ENCODE peak calls at places on chromosome 14, in four cellular contexts. X is lower leg skin, E is cardiac muscle cell, R is IMR-90. K is an unnamed sample.

GRCh38 chr14:103391048-103391447 is 5.8 kb downstream of the MARK3 start:
- DNase-seq in X (peak), E (peak), R (peak), K (no peak)

GRCh38 chr14:33618361-33619095 is 332.3 kb downstream of the EGLN3 start:
- DNase-seq in E (no peak), R (no peak), X (no peak), K (no peak)

GRCh38 chr14:53683229-53683628 is 273.4 kb downstream of the BMP4 start:
- DNase-seq in R (no peak), X (no peak), E (no peak), K (no peak)

GRCh38 chr14:90571149-90571548 is 174.3 kb downstream of the CALM1 start:
- DNase-seq in X (no peak), R (no peak), E (no peak), K (no peak)

GRCh38 chr14:50099335-50099734 is 17.0 kb downstream of the VCPKMT start:
- DNase-seq in E (no peak), X (no peak), R (no peak), K (no peak)

GRCh38 chr14:81172353-81172752 is 48.4 kb downstream of the GTF2A1 start:
- DNase-seq in E (no peak), R (peak), X (no peak), K (no peak)

GRCh38 chr14:60648934-60649814 is at the start of gene SIX1:
- DNase-seq in X (peak), R (peak), E (peak), K (peak)

GRCh38 chr14:80110721-80111120 is 100.6 kb downstream of the DIO2 start:
- DNase-seq in X (no peak), E (no peak), R (no peak), K (no peak)

GRCh38 chr14:102034301-102034700 is 52.5 kb downstream of the HSP90AA1 start:
- DNase-seq in E (no peak), R (no peak), X (no peak), K (no peak)

GRCh38 chr14:41423503-41423902 is 183.2 kb upstream of the LRFN5 start:
- DNase-seq in X (no peak), E (no peak), R (no peak), K (no peak)

GRCh38 chr14:38623661-38624060 is 367.8 kb upstream of the CLEC14A start:
- DNase-seq in X (no peak), E (no peak), R (no peak), K (no peak)

GRCh38 chr14:56120091-56120632 is 2.0 kb downstream of the PELI2 start:
- DNase-seq in E (peak), X (no peak), R (peak), K (no peak)

GRCh38 chr14:38210587-38211257 is 3.0 kb downstream of the SSTR1 start:
- DNase-seq in R (peak), E (peak), X (no peak), K (no peak)

GRCh38 chr14:55957950-55958349 is 160.3 kb upstream of the PELI2 start:
- DNase-seq in X (no peak), R (no peak), E (peak), K (no peak)

GRCh38 chr14:65482769-65483438 is 70.4 kb downstream of the FUT8 start:
- DNase-seq in R (no peak), E (no peak), X (no peak), K (no peak)
- TF ChIP-seq CTCF in R (no peak), E (no peak), X (no peak), K (no peak)

GRCh38 chr14:106044949-106045596 is 518.7 kb downstream of the TMEM121 start:
- DNase-seq in E (no peak), R (no peak), X (no peak), K (no peak)
- TF ChIP-seq CTCF in E (no peak), R (peak), X (no peak), K (no peak)

GRCh38 chr14:59190372-59190771 is 1.9 kb downstream of the DAAM1 start:
- DNase-seq in X (no peak), E (peak), R (no peak), K (no peak)

GRCh38 chr14:59187802-59188460 is 536 bp upstream of the DAAM1 start:
- DNase-seq in X (peak), E (peak), R (no peak), K (no peak)

GRCh38 chr14:59189822-59190368 is 1.4 kb downstream of the DAAM1 start:
- DNase-seq in X (peak), E (peak), R (peak), K (peak)

GRCh38 chr14:59188461-59189280 is at the start of gene DAAM1:
- DNase-seq in E (peak), R (peak), X (peak), K (peak)

GRCh38 chr14:59189281-59189821 is 884 bp downstream of the DAAM1 start:
- DNase-seq in E (peak), R (peak), X (peak), K (no peak)
- TF ChIP-seq CTCF in E (peak), R (no peak), X (no peak), K (no peak)

GRCh38 chr14:59582845-59583509 is 6.4 kb upstream of the CCDC175 start:
- DNase-seq in E (no peak), X (no peak), R (no peak), K (no peak)

GRCh38 chr14:59582161-59582560 is 5.5 kb upstream of the CCDC175 start:
- DNase-seq in R (no peak), E (no peak), X (no peak), K (no peak)

GRCh38 chr14:59585891-59586554 is 9.4 kb upstream of the CCDC175 start:
- DNase-seq in E (no peak), X (no peak), R (peak), K (no peak)

GRCh38 chr14:59588136-59588535 is 11.5 kb upstream of the CCDC175 start:
- DNase-seq in R (no peak), E (no peak), X (no peak), K (no peak)

DNA sequence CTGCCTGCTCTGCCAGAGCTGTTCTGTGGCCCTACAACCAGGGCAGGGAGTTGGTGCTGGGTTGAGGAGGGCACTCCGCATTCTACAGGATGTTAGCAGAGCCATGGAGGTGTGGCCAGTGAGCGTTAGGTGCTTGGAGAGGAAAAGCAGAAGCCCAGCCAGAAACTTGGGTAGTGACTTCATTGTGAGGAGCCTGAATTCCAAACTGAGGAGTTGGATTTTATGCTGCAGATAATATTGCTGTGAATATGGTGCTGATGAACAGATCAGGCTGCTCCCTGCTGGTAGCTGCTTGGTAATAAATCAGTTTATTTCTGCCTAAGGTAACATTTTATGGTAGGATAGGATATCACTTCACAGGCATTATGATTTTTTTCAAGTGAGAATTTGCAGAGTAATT is 7.1 kb upstream of the CCDC175 start:
- DNase-seq in E (peak), X (no peak), R (peak), K (no peak)
- TF ChIP-seq CTCF in E (peak), X (no peak), R (no peak), K (no peak)

DNA sequence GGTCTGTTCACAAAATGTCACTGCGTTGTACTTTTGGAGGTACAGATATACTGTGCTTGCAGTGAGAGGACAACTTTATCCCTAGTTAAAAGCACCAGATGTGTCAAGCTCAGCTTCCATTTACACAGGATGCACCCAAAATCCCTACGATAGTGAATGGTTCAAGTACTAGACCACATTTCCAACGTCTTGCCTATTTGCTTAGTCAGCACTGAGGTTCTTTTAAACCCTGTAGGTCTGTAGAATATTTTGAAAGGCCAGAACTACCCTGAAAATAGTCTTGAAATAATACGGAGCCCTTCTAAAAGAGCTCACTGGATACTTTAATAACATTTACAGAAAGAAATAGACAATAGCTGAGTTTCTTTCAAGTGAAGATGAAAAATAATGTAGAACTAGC is 466.1 kb downstream of the FUT8 start:
- DNase-seq in X (no peak), R (no peak), E (no peak), K (no peak)
- TF ChIP-seq CTCF in X (no peak), R (no peak), E (no peak), K (no peak)

GRCh38 chr14:100692859-100693558 is 33.7 kb upstream of the DLK1 start:
- DNase-seq in E (no peak), X (no peak), R (peak), K (no peak)
- TF ChIP-seq CTCF in E (no peak), X (no peak), R (no peak), K (no peak)

GRCh38 chr14:79016828-79017505 is 846.8 kb downstream of the NRXN3 start:
- DNase-seq in R (peak), E (no peak), X (no peak), K (no peak)

GRCh38 chr14:79009286-79009685 is 839.1 kb downstream of the NRXN3 start:
- DNase-seq in R (no peak), E (no peak), X (no peak), K (no peak)

GRCh38 chr14:79011920-79012204 is 841.7 kb downstream of the NRXN3 start:
- DNase-seq in R (no peak), X (no peak), E (no peak), K (no peak)

DNA sequence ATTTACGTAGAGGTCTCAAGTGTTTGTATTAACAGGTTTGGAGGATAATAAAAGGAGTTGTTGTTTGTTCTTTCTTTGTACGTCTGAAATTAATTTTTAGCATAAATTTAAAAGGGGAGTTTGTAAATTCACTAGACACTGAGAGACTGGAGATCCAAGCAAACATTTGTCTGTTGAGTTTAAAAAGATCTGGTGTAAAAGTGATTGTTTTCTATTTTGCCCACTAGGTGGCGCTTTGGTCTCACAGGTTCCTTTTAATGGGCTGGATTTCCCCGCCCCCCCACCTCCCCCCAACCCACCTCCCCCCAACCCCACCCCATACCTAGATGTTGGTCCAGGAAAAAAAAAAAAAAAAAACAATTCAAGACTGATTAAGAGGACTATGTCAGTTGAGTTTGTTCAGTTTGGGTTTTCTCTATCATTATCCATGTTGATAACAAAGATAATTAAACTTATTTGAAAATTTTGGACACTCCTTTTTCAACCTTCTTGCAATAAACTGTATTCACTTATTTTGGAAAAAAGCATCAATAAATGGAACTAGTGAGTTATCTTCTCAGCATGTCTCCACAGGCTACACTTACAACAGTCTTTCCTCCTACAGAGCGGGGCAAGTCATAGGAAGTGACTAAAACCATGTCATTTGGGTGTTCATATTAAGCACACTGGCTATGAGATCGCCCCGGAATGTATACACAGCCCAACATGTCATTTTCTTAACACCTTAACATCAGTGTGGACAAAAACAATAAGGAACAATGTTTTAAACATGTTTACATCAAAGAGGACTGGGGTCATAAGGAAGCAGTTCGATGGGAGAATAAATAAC is 841.1 kb downstream of the NRXN3 start:
- DNase-seq in R (peak), E (peak), X (no peak), K (no peak)
- TF ChIP-seq CTCF in R (peak), E (peak), X (no peak), K (peak)

GRCh38 chr14:105485720-105486332 is 860 bp upstream of the CRIP1 start:
- DNase-seq in X (peak), R (no peak), E (peak), K (peak)
- TF ChIP-seq CTCF in X (no peak), R (peak), E (peak), K (peak)

GRCh38 chr14:96274122-96274910 is 18.3 kb downstream of the BDKRB1 start:
- DNase-seq in R (peak), X (no peak), E (peak), K (no peak)

GRCh38 chr14:96280104-96280503 is 24.1 kb downstream of the BDKRB1 start:
- DNase-seq in R (no peak), X (no peak), E (no peak), K (no peak)

GRCh38 chr14:96275182-96276112 is 19.4 kb downstream of the BDKRB1 start:
- DNase-seq in R (peak), E (peak), X (peak), K (peak)

GRCh38 chr14:96279564-96279963 is 23.6 kb downstream of the BDKRB1 start:
- DNase-seq in R (no peak), X (no peak), E (no peak), K (peak)

GRCh38 chr14:96277890-96278289 is 21.9 kb downstream of the BDKRB1 start:
- DNase-seq in X (no peak), E (no peak), R (no peak), K (no peak)
- TF ChIP-seq CTCF in X (no peak), E (no peak), R (no peak), K (no peak)

K was measured in mesothelial cell of epicardium.